ENCODE peak calls at places on chromosomes 13 and 19, in eight cellular contexts. W is T-helper 1 cell; R is NCI-H1105; T is CD4-positive, CD25-positive, alpha-beta regulatory T cell; E is T-helper 17 cell; P is cerebellum; M is NCI-H1092 treated with DMSO at 0.1 percent for 48 hours; D is activated T-cell treated with anti-CD3 and anti-CD28 coated beads for 1 hour. B is an unnamed sample.

GRCh38 chr13:29969286-29969685 is 118.9 kb upstream of the UBL3 start:
- DNase-seq in W (no peak), R (no peak), T (no peak), E (no peak), P (no peak), M (no peak), D (no peak), B (no peak)

GRCh38 chr13:47081246-47081645 is 184.4 kb upstream of the HTR2A start:
- DNase-seq in W (no peak), R (no peak), T (no peak), E (no peak), P (no peak), M (no peak), D (no peak), B (no peak)

GRCh38 chr13:43261018-43261417 is 237.6 kb downstream of the DNAJC15 start:
- DNase-seq in W (no peak), R (no peak), T (no peak), E (no peak), P (no peak), M (no peak), D (no peak), B (no peak)

GRCh38 chr19:42066075-42066754 is 3.8 kb downstream of the GRIK5 start:
- DNase-seq in W (peak; percentile 30), R (peak; percentile 73), T (no peak), E (no peak), P (peak; percentile 69), M (no peak), D (no peak), B (no peak)

GRCh38 chr19:54616840-54617560 is 13.3 kb upstream of the LILRB1 start:
- DNase-seq in W (no peak), R (no peak), T (no peak), E (no peak), P (no peak), M (no peak), D (no peak), B (peak; percentile 31)

GRCh38 chr19:35004517-35005255 is 4.6 kb downstream of the GRAMD1A start:
- DNase-seq in W (no peak), R (no peak), T (no peak), E (no peak), P (no peak), M (no peak), D (no peak), B (no peak)

GRCh38 chr13:20024706-20025105 is 66.2 kb downstream of the ZMYM2 start:
- DNase-seq in W (no peak), R (no peak), T (no peak), E (no peak), P (no peak), M (no peak), D (no peak), B (no peak)

GRCh38 chr19:50830266-50831025 is 2.9 kb downstream of the KLK15 start:
- DNase-seq in W (no peak), R (no peak), T (no peak), E (no peak), P (no peak), M (no peak), D (no peak), B (peak; percentile 30)

GRCh38 chr19:46618670-46619231 is 6.1 kb downstream of the PTGIR start:
- DNase-seq in W (no peak), R (peak; percentile 36), T (no peak), E (no peak), P (no peak), M (no peak), D (no peak), B (no peak)

GRCh38 chr19:41206926-41207750 is 11.9 kb upstream of the AXL start:
- DNase-seq in W (no peak), R (no peak), T (no peak), E (no peak), P (no peak), M (no peak), D (no peak), B (peak; percentile 48)

GRCh38 chr13:92677571-92677970 is 549.0 kb upstream of the GPC6 start:
- DNase-seq in W (no peak), R (no peak), T (no peak), E (no peak), P (no peak), M (no peak), D (no peak), B (no peak)

GRCh38 chr13:112072531-112073244 is 5.7 kb downstream of the SOX1 start:
- DNase-seq in W (no peak), R (peak; percentile 99), T (no peak), E (no peak), P (peak; percentile 14), M (peak; percentile 92), D (no peak), B (no peak)

GRCh38 chr13:90485441-90485840 is 862.0 kb upstream of the MIR17HG start:
- DNase-seq in W (no peak), R (no peak), T (no peak), E (no peak), P (no peak), M (no peak), D (no peak), B (no peak)

GRCh38 chr19:51246153-51246552 is 4.7 kb upstream of the SIGLECL1 start:
- DNase-seq in W (peak; percentile 43), R (no peak), T (no peak), E (no peak), P (no peak), M (no peak), D (no peak), B (no peak)

GRCh38 chr13:35789335-35790166 is 313.1 kb upstream of the MAB21L1 start:
- DNase-seq in W (no peak), R (peak; percentile 19), T (no peak), E (no peak), P (peak; percentile 70), M (peak; percentile 5), D (no peak), B (no peak)

GRCh38 chr13:67390462-67391093 is 160.4 kb upstream of the PCDH9 start:
- DNase-seq in W (no peak), R (no peak), T (no peak), E (no peak), P (no peak), M (no peak), D (no peak), B (no peak)

GRCh38 chr13:27728271-27728670 is 64.0 kb upstream of the GSX1 start:
- DNase-seq in W (no peak), R (no peak), T (no peak), E (no peak), P (peak; percentile 17), M (no peak), D (no peak), B (no peak)

GRCh38 chr13:30861163-30861562 is 44.9 kb upstream of the MEDAG start:
- DNase-seq in W (no peak), R (no peak), T (no peak), E (no peak), P (no peak), M (no peak), D (no peak), B (no peak)

GRCh38 chr19:8641908-8642547 is 11.6 kb downstream of the NFILZ start:
- DNase-seq in W (peak; percentile 39), R (peak; percentile 5), T (no peak), E (no peak), P (no peak), M (no peak), D (no peak), B (no peak)

GRCh38 chr19:14786421-14786851 is 8.1 kb upstream of the ADGRE2 start:
- DNase-seq in W (no peak), R (no peak), T (no peak), E (no peak), P (no peak), M (no peak), D (no peak), B (no peak)

GRCh38 chr13:95099541-95099940 is 201.7 kb downstream of the ABCC4 start:
- DNase-seq in W (no peak), R (no peak), T (no peak), E (no peak), P (no peak), M (no peak), D (no peak), B (no peak)

GRCh38 chr19:17001603-17002183 is 24.9 kb downstream of the CPAMD8 start:
- DNase-seq in W (peak; percentile 90), R (no peak), T (peak; percentile 75), E (peak; percentile 86), P (no peak), M (no peak), D (peak; percentile 63), B (no peak)